ENCODE peak calls at places on chromosomes 13 and 19, in eight cellular contexts. I, J, P, V, F, N, W and Y are unnamed samples.

GRCh38 chr13:102678339-102679122 is 16.3 kb downstream of the METTL21C start:
- DNase-seq in J (no peak), P (no peak), W (no peak), N (no peak), V (no peak), F (no peak), I (no peak), Y (no peak)

GRCh38 chr19:41402010-41402409 is 4.4 kb downstream of the BCKDHA start:
- DNase-seq in V (no peak), J (no peak), I (no peak), F (no peak), P (no peak), W (no peak), N (no peak), Y (no peak)

GRCh38 chr13:110726726-110727125 is 13.2 kb downstream of the ING1 start:
- DNase-seq in W (no peak), I (no peak), N (no peak), P (no peak), F (no peak), V (no peak), J (no peak), Y (peak)

GRCh38 chr19:10805758-10806247 is 30.2 kb downstream of the TMED1 start:
- DNase-seq in P (no peak), V (no peak), W (no peak), N (no peak), I (no peak), F (no peak), J (no peak), Y (no peak)

GRCh38 chr13:37479901-37480300 is 118.7 kb downstream of the POSTN start:
- DNase-seq in W (peak), V (no peak), F (no peak), I (no peak), N (no peak), P (no peak), J (no peak), Y (no peak)

GRCh38 chr19:33267706-33268105 is 34.6 kb downstream of the CEBPA start:
- DNase-seq in F (no peak), J (no peak), P (no peak), V (no peak), I (no peak), W (no peak), N (no peak), Y (no peak)

GRCh38 chr13:99357149-99357596 is 50.0 kb upstream of the GPR183 start:
- DNase-seq in V (no peak), I (no peak), J (peak), F (no peak), N (no peak), W (peak), P (no peak), Y (no peak)

GRCh38 chr19:55640043-55640576 is 692 bp upstream of the ZNF580 start:
- DNase-seq in V (peak), N (peak), J (peak), W (peak), I (peak), P (no peak), F (no peak), Y (peak)

GRCh38 chr13:72379581-72379980 is 347.8 kb downstream of the MZT1 start:
- DNase-seq in W (peak), F (no peak), N (no peak), P (no peak), I (no peak), J (no peak), V (no peak), Y (no peak)

GRCh38 chr19:45404557-45405434 is at the start of gene PPP1R13L:
- DNase-seq in W (peak), V (no peak), P (no peak), N (peak), F (peak), I (peak), J (no peak), Y (peak)